ENCODE peak calls at places on chromosomes 4 and X, in six cellular contexts. One of them, this sample, is unnamed.

GRCh38 chr4:118955515-118955914 is 66.9 kb downstream of the SYNPO2 start:
- DNase-seq in K562: no peak
- DNase-seq in COR-L47: no peak
- DNase-seq in activated CD4-positive, alpha-beta T cell treated with anti-CD3 and anti-CD28 coated beads for 48 hours: no peak
- DNase-seq in HCEC 1CT: peak
- DNase-seq in renal cortical epithelial cell: no peak
- DNase-seq in this sample: no peak

GRCh38 chr4:170214101-170214500 is 124.3 kb upstream of the AADAT start:
- DNase-seq in K562: no peak
- DNase-seq in HCEC 1CT: no peak
- DNase-seq in renal cortical epithelial cell: no peak
- DNase-seq in COR-L47: no peak
- DNase-seq in activated CD4-positive, alpha-beta T cell treated with anti-CD3 and anti-CD28 coated beads for 48 hours: no peak
- DNase-seq in this sample: no peak

GRCh38 chr4:76301068-76301774 is 5.3 kb upstream of the STBD1 start:
- DNase-seq in COR-L47: no peak
- DNase-seq in K562: peak
- DNase-seq in renal cortical epithelial cell: peak
- DNase-seq in HCEC 1CT: peak
- DNase-seq in activated CD4-positive, alpha-beta T cell treated with anti-CD3 and anti-CD28 coated beads for 48 hours: peak
- DNase-seq in this sample: no peak

GRCh38 chr4:13535708-13536361 is 8.5 kb downstream of the NKX3-2 start:
- DNase-seq in renal cortical epithelial cell: no peak
- DNase-seq in HCEC 1CT: no peak
- DNase-seq in activated CD4-positive, alpha-beta T cell treated with anti-CD3 and anti-CD28 coated beads for 48 hours: no peak
- DNase-seq in COR-L47: no peak
- DNase-seq in K562: no peak
- DNase-seq in this sample: no peak

GRCh38 chr4:123304151-123305021 is 92.2 kb upstream of the SPRY1 start:
- DNase-seq in COR-L47: peak
- DNase-seq in K562: no peak
- DNase-seq in HCEC 1CT: no peak
- DNase-seq in renal cortical epithelial cell: no peak
- DNase-seq in activated CD4-positive, alpha-beta T cell treated with anti-CD3 and anti-CD28 coated beads for 48 hours: peak
- DNase-seq in this sample: no peak

GRCh38 chr4:169557061-169557636 is 55.2 kb downstream of the NEK1 start:
- DNase-seq in HCEC 1CT: no peak
- DNase-seq in renal cortical epithelial cell: no peak
- DNase-seq in COR-L47: no peak
- DNase-seq in activated CD4-positive, alpha-beta T cell treated with anti-CD3 and anti-CD28 coated beads for 48 hours: no peak
- DNase-seq in K562: no peak
- DNase-seq in this sample: no peak

GRCh38 chrX:49106930-49107329 is 16.6 kb downstream of the GPKOW start:
- DNase-seq in K562: no peak
- DNase-seq in HCEC 1CT: peak
- DNase-seq in activated CD4-positive, alpha-beta T cell treated with anti-CD3 and anti-CD28 coated beads for 48 hours: peak
- DNase-seq in COR-L47: no peak
- DNase-seq in renal cortical epithelial cell: peak
- DNase-seq in this sample: no peak

GRCh38 chr4:67327245-67327860 is 217.9 kb downstream of the CENPC start:
- DNase-seq in renal cortical epithelial cell: peak
- DNase-seq in K562: peak
- DNase-seq in COR-L47: peak
- DNase-seq in HCEC 1CT: peak
- DNase-seq in activated CD4-positive, alpha-beta T cell treated with anti-CD3 and anti-CD28 coated beads for 48 hours: peak
- DNase-seq in this sample: peak

GRCh38 chr4:127856485-127857447 is 23.9 kb upstream of the PLK4 start:
- DNase-seq in K562: no peak
- DNase-seq in HCEC 1CT: peak
- DNase-seq in renal cortical epithelial cell: peak
- DNase-seq in COR-L47: no peak
- DNase-seq in activated CD4-positive, alpha-beta T cell treated with anti-CD3 and anti-CD28 coated beads for 48 hours: no peak
- DNase-seq in this sample: no peak